ENCODE peak calls at places on chromosomes 7 and 10, in five cellular contexts. V, A, K, X and J are unnamed samples.

GRCh38 chr7:37656913-37657530 is 26.5 kb upstream of the GPR141 start:
- DNase-seq in V (no peak), A (no peak), K (no peak), X (no peak), J (no peak)

GRCh38 chr7:99383203-99383602 is 8.7 kb downstream of the ARPC1B start:
- DNase-seq in V (no peak), A (no peak), K (no peak), X (no peak), J (no peak)

GRCh38 chr7:50212016-50212325 is 92.5 kb upstream of the IKZF1 start:
- DNase-seq in V (no peak), A (no peak), K (no peak), X (no peak), J (no peak)

GRCh38 chr7:149635561-149636329 is 137.6 kb downstream of the ZNF467 start:
- DNase-seq in V (no peak), A (no peak), K (no peak), X (no peak), J (peak; percentile 58)

GRCh38 chr7:105219771-105220160 is 169.0 kb downstream of the SRPK2 start:
- DNase-seq in V (no peak), A (no peak), K (no peak), X (no peak), J (no peak)

GRCh38 chr7:45921381-45921698 is 268 bp upstream of the IGFBP3 start:
- DNase-seq in V (no peak), A (peak; percentile 44), K (no peak), X (no peak), J (no peak)

GRCh38 chr10:26697922-26698608 is 564 bp downstream of the PDSS1 start:
- DNase-seq in V (no peak), A (no peak), K (no peak), X (no peak), J (no peak)

GRCh38 chr10:123614888-123615287 is 51.3 kb upstream of the GPR26 start:
- DNase-seq in V (peak; percentile 41), A (peak; percentile 60), K (peak; percentile 85), X (peak; percentile 33), J (peak; percentile 19)

DNA sequence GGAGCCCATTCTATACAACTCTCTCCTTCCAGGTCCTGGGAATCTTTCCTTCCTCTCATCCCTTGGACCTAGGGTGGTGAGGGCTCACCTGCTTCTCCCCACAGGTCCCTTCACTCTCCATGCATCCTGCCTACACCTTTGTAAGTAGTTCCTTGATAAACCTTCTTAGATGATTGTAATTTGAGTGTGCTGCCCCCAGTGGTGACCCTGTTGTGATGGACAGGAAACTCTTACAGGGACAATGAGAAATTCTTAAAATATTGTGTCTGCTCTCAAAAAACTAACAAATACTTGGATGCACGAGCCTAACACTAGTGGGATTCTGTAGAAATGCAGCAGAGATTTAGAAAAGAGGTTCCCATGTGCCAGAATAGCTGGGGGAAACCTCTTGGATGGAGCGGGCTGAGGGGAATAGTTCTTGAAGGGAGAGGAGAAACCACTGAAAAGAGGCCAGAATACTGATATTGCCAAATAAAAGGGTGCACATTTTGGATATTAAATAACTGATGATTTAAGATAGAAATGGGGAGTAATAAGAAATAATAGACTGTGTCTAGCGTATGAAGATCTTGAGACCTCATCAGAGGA is 6.7 kb upstream of the PAXIP1 start:
- DNase-seq in V (no peak), A (no peak), K (no peak), X (no peak), J (no peak)
- TF ChIP-seq CTCF in V (no peak), A (no peak), K (no peak), X (no peak), J (no peak)

DNA sequence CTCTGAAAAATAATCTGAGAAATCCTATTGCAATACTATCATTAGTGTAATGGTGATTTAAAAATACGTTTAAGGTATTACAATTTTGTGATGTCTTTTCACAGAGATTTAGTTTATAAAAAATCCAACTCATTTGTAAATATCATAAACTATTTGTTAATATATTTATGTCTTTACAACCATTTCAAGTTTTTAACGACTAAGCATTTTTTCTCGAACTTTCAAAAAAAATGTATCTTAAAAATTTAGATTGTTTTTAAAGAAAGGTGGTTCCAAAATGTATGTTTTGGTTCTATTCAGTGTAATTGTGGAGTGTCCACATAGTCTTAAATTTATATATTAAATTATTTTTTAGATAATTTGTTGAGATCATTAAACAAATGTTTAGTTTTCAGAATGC is 134.2 kb upstream of the TEX47 start:
- DNase-seq in V (no peak), A (no peak), K (no peak), X (no peak), J (no peak)
- TF ChIP-seq POLR2A in V (no peak), A (no peak), K (no peak), X (no peak), J (no peak)

GRCh38 chr7:30917216-30917893 is 5.7 kb downstream of the AQP1 start:
- DNase-seq in V (no peak), A (no peak), K (no peak), X (no peak), J (no peak)

GRCh38 chr7:30914611-30915601 is 3.3 kb downstream of the AQP1 start:
- DNase-seq in V (no peak), A (no peak), K (no peak), X (no peak), J (peak; percentile 90)

GRCh38 chr7:30915751-30916150 is 4.1 kb downstream of the AQP1 start:
- DNase-seq in V (no peak), A (no peak), K (no peak), X (no peak), J (no peak)

GRCh38 chr7:30916767-30917166 is 5.1 kb downstream of the AQP1 start:
- DNase-seq in V (no peak), A (no peak), K (no peak), X (no peak), J (no peak)

GRCh38 chr7:30916255-30916654 is 4.6 kb downstream of the AQP1 start:
- DNase-seq in V (no peak), A (no peak), K (no peak), X (no peak), J (no peak)
- H3K4me3 ChIP-seq in V (peak overlapping the region; percentile 49), A (no peak overlapping the region), K (peak overlapping the region; percentile 12), X (peak overlapping the region; percentile 68), J (no peak overlapping the region)

DNA sequence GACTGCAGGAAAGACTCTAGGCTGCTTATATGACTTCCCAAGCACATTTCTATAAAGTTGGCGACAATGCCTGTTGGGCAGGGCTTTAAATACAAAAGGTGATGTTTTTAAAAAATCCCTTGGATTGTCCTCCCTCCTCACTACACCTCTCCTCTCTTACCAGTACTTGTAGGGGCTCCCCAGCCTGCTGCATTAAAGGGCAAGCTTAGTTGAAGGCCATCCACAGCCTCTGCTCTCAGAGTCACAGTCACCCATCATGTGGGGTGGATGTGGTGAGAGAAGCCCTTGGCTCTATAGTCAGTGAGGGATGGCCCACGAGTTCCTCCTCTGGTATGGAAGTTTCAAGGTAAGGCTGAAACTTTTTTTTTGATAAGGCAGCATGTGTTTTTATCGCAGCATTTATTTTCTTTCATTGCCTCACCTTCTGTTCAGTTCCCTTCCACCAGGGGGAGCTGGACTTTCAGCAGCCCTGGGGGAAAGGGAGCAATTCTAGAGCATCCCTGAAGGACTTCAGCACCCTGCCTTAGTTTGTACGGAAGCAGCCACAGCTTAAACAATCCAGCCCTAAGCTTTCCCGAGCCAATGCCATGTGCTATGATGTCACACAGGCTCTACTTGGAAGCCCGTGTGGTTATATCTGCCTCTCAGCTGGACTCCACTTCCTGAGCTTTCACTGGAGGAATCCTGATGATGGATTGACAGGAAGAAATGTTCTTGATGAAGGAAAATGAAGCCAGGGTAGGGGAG is 131.9 kb downstream of the CALCR start:
- DNase-seq in V (no peak), A (no peak), K (no peak), X (peak; percentile 22), J (no peak)
- TF ChIP-seq CTCF in V (no peak), A (no peak), K (no peak), X (no peak), J (no peak)

DNA sequence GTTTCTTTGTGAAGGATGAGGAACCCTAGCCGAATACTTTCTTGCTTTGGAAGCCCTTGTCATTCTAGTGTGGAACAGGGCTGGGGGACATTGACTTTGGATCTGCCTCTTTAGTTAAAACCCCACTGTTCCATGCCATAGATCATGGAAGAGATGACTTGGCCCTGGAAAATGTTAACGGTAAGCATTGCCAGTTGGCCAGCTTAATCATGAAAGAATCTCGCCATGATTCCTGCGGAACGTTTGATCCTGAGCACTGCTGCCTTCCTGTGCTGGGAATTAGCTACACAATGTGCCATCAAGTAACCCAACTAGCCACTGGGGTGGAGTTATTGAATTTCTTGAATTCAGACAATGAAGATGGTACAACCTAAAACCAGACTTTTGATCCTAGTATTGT is 177.6 kb upstream of the FZD8 start:
- DNase-seq in V (no peak), A (no peak), K (no peak), X (no peak), J (no peak)
- TF ChIP-seq POLR2A in V (no peak), A (no peak), K (no peak), X (no peak), J (no peak)

GRCh38 chr7:8618441-8619070 is 185.1 kb downstream of the NXPH1 start:
- DNase-seq in V (no peak), A (no peak), K (no peak), X (no peak), J (no peak)
- H3K4me3 ChIP-seq in V (no peak overlapping the region), A (no peak overlapping the region), K (no peak overlapping the region), X (no peak overlapping the region), J (no peak overlapping the region)